ENCODE peak calls at places on chromosomes 4 and X, in six cellular contexts. One of them, this sample, is unnamed.

GRCh38 chr4:89755210-89755609 is 81.8 kb downstream of the SNCA start:
- DNase-seq in stimulated activated CD8-positive, alpha-beta memory T cell treated with anti-CD3 and anti-CD28 coated beads, Interleukin-7, amount 100 ng/mL, for 24 hours: no peak
- DNase-seq in left kidney: peak; percentile 34
- DNase-seq in HTR-8/SVneo: no peak
- DNase-seq in fibroblast of mammary gland: peak; percentile 15
- DNase-seq in CD8-positive, alpha-beta T cell: no peak
- DNase-seq in this sample: no peak

GRCh38 chr4:85793256-85793655 is 318.3 kb downstream of the ARHGAP24 start:
- DNase-seq in stimulated activated CD8-positive, alpha-beta memory T cell treated with anti-CD3 and anti-CD28 coated beads, Interleukin-7, amount 100 ng/mL, for 24 hours: no peak
- DNase-seq in left kidney: no peak
- DNase-seq in HTR-8/SVneo: no peak
- DNase-seq in fibroblast of mammary gland: no peak
- DNase-seq in CD8-positive, alpha-beta T cell: no peak
- DNase-seq in this sample: no peak

GRCh38 chr4:52751349-52751911 is at the start of gene ERVMER34-1:
- DNase-seq in stimulated activated CD8-positive, alpha-beta memory T cell treated with anti-CD3 and anti-CD28 coated beads, Interleukin-7, amount 100 ng/mL, for 24 hours: no peak
- DNase-seq in left kidney: peak; percentile 91
- DNase-seq in HTR-8/SVneo: peak; percentile 9
- DNase-seq in fibroblast of mammary gland: peak; percentile 24
- DNase-seq in CD8-positive, alpha-beta T cell: no peak
- DNase-seq in this sample: no peak

GRCh38 chrX:151981129-151981528 is 6.7 kb upstream of the GABRE start:
- DNase-seq in stimulated activated CD8-positive, alpha-beta memory T cell treated with anti-CD3 and anti-CD28 coated beads, Interleukin-7, amount 100 ng/mL, for 24 hours: no peak
- DNase-seq in left kidney: no peak
- DNase-seq in HTR-8/SVneo: no peak
- DNase-seq in fibroblast of mammary gland: peak; percentile 81
- DNase-seq in CD8-positive, alpha-beta T cell: no peak
- DNase-seq in this sample: peak; percentile 35

GRCh38 chr4:95124906-95125504 is 367.2 kb downstream of the BMPR1B start:
- DNase-seq in stimulated activated CD8-positive, alpha-beta memory T cell treated with anti-CD3 and anti-CD28 coated beads, Interleukin-7, amount 100 ng/mL, for 24 hours: no peak
- DNase-seq in left kidney: peak; percentile 89
- DNase-seq in HTR-8/SVneo: peak; percentile 25
- DNase-seq in fibroblast of mammary gland: peak; percentile 78
- DNase-seq in CD8-positive, alpha-beta T cell: no peak
- DNase-seq in this sample: peak; percentile 51

GRCh38 chrX:113651306-113651705 is 810.7 kb upstream of the AMOT start:
- DNase-seq in stimulated activated CD8-positive, alpha-beta memory T cell treated with anti-CD3 and anti-CD28 coated beads, Interleukin-7, amount 100 ng/mL, for 24 hours: no peak
- DNase-seq in left kidney: no peak
- DNase-seq in HTR-8/SVneo: no peak
- DNase-seq in fibroblast of mammary gland: no peak
- DNase-seq in CD8-positive, alpha-beta T cell: no peak
- DNase-seq in this sample: no peak

GRCh38 chr4:58093352-58093751 is 983.2 kb upstream of the IGFBP7 start:
- DNase-seq in stimulated activated CD8-positive, alpha-beta memory T cell treated with anti-CD3 and anti-CD28 coated beads, Interleukin-7, amount 100 ng/mL, for 24 hours: no peak
- DNase-seq in left kidney: no peak
- DNase-seq in HTR-8/SVneo: no peak
- DNase-seq in fibroblast of mammary gland: no peak
- DNase-seq in CD8-positive, alpha-beta T cell: no peak
- DNase-seq in this sample: no peak

GRCh38 chr4:39638358-39639239 is at the start of gene SMIM14:
- DNase-seq in stimulated activated CD8-positive, alpha-beta memory T cell treated with anti-CD3 and anti-CD28 coated beads, Interleukin-7, amount 100 ng/mL, for 24 hours: peak; percentile 82
- DNase-seq in left kidney: peak; percentile 99
- DNase-seq in HTR-8/SVneo: peak; percentile 97
- DNase-seq in fibroblast of mammary gland: peak; percentile 97
- DNase-seq in CD8-positive, alpha-beta T cell: peak; percentile 72
- DNase-seq in this sample: peak; percentile 99

GRCh38 chr4:148857234-148857972 is 415.2 kb upstream of the NR3C2 start:
- DNase-seq in stimulated activated CD8-positive, alpha-beta memory T cell treated with anti-CD3 and anti-CD28 coated beads, Interleukin-7, amount 100 ng/mL, for 24 hours: no peak
- DNase-seq in left kidney: no peak
- DNase-seq in HTR-8/SVneo: no peak
- DNase-seq in fibroblast of mammary gland: peak; percentile 26
- DNase-seq in CD8-positive, alpha-beta T cell: no peak
- DNase-seq in this sample: no peak

GRCh38 chr4:168694669-168695068 is 197.8 kb downstream of the PALLD start:
- DNase-seq in stimulated activated CD8-positive, alpha-beta memory T cell treated with anti-CD3 and anti-CD28 coated beads, Interleukin-7, amount 100 ng/mL, for 24 hours: no peak
- DNase-seq in left kidney: peak; percentile 91
- DNase-seq in HTR-8/SVneo: no peak
- DNase-seq in fibroblast of mammary gland: no peak
- DNase-seq in CD8-positive, alpha-beta T cell: no peak
- DNase-seq in this sample: no peak